ENCODE peak calls at places on chromosomes 13 and 19, in four cellular contexts. D is psoas muscle, O is heart right ventricle, A is tibial nerve. Y is an unnamed sample.

GRCh38 chr19:805600-806550 is 8.6 kb downstream of the PTBP1 start:
- DNase-seq in D (no peak), O (no peak), A (no peak), Y (no peak)

GRCh38 chr13:38897521-38897920 is 93.1 kb downstream of the STOML3 start:
- DNase-seq in D (no peak), O (no peak), A (no peak), Y (no peak)

GRCh38 chr19:30406220-30406944 is 34.2 kb downstream of the ZNF536 start:
- DNase-seq in D (no peak), O (peak), A (no peak), Y (peak)

GRCh38 chr19:53007200-53008054 is 6.3 kb upstream of the ERVV-1 start:
- DNase-seq in D (no peak), O (no peak), A (no peak), Y (no peak)

GRCh38 chr19:10686661-10687517 is 14.3 kb upstream of the QTRT1 start:
- DNase-seq in D (no peak), O (peak), A (no peak), Y (no peak)

GRCh38 chr13:35771898-35772297 is 295.4 kb upstream of the MAB21L1 start:
- DNase-seq in D (no peak), O (no peak), A (no peak), Y (no peak)

GRCh38 chr13:53159439-53159838 is 130.8 kb downstream of the OLFM4 start:
- DNase-seq in D (no peak), O (no peak), A (no peak), Y (no peak)

GRCh38 chr19:49497790-49498106 is 1.5 kb downstream of the RPS11 start:
- DNase-seq in D (no peak), O (no peak), A (no peak), Y (no peak)

GRCh38 chr13:114054269-114054668 is 78.2 kb downstream of the RASA3 start:
- DNase-seq in D (no peak), O (no peak), A (no peak), Y (no peak)

GRCh38 chr19:33414667-33415605 is 41.4 kb downstream of the CEBPG start:
- DNase-seq in D (no peak), O (no peak), A (no peak), Y (no peak)

GRCh38 chr13:113419531-113420183 is 33.6 kb downstream of the ADPRHL1 start:
- DNase-seq in D (no peak), O (no peak), A (no peak), Y (no peak)

GRCh38 chr13:39224841-39225240 is 186.6 kb downstream of the NHLRC3 start:
- DNase-seq in D (no peak), O (no peak), A (no peak), Y (no peak)

GRCh38 chr13:99385940-99386339 is 78.7 kb upstream of the GPR183 start:
- DNase-seq in D (no peak), O (no peak), A (no peak), Y (peak)

GRCh38 chr13:97256343-97256783 is 34.2 kb downstream of the MBNL2 start:
- DNase-seq in D (no peak), O (no peak), A (no peak), Y (no peak)

GRCh38 chr19:1566392-1567115 is 1.6 kb downstream of the MEX3D start:
- DNase-seq in D (peak), O (peak), A (peak), Y (no peak)

GRCh38 chr19:40585677-40586422 is 9.2 kb downstream of the SHKBP1 start:
- DNase-seq in D (no peak), O (no peak), A (no peak), Y (no peak)

GRCh38 chr19:33156354-33156753 is 24.4 kb downstream of the WDR88 start:
- DNase-seq in D (no peak), O (no peak), A (no peak), Y (no peak)

GRCh38 chr13:71869274-71869673 is 2.3 kb upstream of the DACH1 start:
- DNase-seq in D (no peak), O (no peak), A (no peak), Y (no peak)

GRCh38 chr19:29509456-29509855 is 16.3 kb upstream of the VSTM2B start:
- DNase-seq in D (no peak), O (no peak), A (no peak), Y (no peak)

GRCh38 chr19:10271543-10272086 is 695 bp downstream of the ICAM1 start:
- DNase-seq in D (no peak), O (no peak), A (no peak), Y (no peak)

GRCh38 chr13:93226623-93227279 is at the start of gene GPC6:
- DNase-seq in D (no peak), O (no peak), A (peak), Y (no peak)

GRCh38 chr19:11781295-11782057 is 14.7 kb downstream of the ZNF441 start:
- DNase-seq in D (no peak), O (no peak), A (no peak), Y (no peak)

GRCh38 chr13:92196566-92197256 is 798.3 kb downstream of the GPC5 start:
- DNase-seq in D (no peak), O (no peak), A (no peak), Y (no peak)

GRCh38 chr13:98606296-98606695 is 29.4 kb upstream of the STK24 start:
- DNase-seq in D (peak), O (no peak), A (no peak), Y (no peak)

GRCh38 chr13:24253520-24254150 is 55.7 kb upstream of the C1QTNF9 start:
- DNase-seq in D (no peak), O (no peak), A (no peak), Y (no peak)

GRCh38 chr13:32125221-32125621 is 93.6 kb downstream of the FRY start:
- DNase-seq in D (no peak), O (peak), A (no peak), Y (peak)

GRCh38 chr13:27170521-27171243 is 929 bp downstream of the USP12 start:
- DNase-seq in D (peak), O (peak), A (no peak), Y (no peak)

GRCh38 chr13:37716796-37717195 is 118.2 kb upstream of the POSTN start:
- DNase-seq in D (no peak), O (no peak), A (no peak), Y (no peak)
- H3K4me3 ChIP-seq in D (no peak), O (no peak), A (no peak), Y (no peak)

DNA sequence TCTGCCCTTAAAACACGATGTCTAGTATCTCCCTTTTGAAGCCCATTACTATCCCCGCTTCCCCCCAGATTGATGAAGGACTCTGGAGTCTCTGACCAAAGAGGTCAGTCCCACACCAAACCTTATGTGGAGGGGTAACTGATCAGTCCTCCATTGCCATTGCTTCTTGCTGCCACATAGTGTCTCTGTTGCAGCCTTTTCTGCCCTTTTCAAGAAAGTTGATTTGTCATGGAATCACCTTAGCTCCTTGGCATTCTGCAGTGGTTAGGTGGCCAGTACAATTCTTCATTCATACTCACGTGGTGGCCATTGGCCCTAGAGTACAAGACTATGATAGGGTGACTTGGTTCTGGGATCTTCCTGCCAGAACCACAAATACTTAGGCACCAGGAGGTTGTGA is 8.4 kb upstream of the HTR2A start:
- DNase-seq in D (no peak), O (no peak), A (no peak), Y (no peak)
- TF ChIP-seq CTCF in D (no peak), O (no peak), A (no peak), Y (no peak)

DNA sequence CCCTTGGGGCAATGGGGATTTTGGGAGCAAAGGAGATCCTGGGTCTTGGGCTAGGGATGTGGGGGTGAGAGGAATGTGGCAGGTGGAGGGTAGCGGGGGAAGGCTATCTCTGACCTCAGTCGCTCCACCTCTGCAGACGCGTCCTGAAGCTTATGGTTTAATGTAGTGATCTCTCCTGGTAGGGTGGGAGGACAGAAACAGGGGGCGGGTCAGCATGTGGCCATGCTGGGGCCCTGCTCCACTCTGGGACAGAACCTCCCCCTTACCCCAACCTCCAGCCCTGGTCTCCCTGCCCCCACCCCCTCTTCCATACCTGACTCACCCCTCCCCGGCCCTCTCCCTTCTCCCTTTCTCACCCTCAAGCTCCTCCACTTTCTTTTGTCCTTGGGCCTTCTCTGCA is 1.4 kb downstream of the BST2 start:
- DNase-seq in D (no peak), O (no peak), A (no peak), Y (no peak)
- H3K4me3 ChIP-seq in D (peak), O (peak), A (peak), Y (no peak)

GRCh38 chr13:43572601-43573360 is 214.0 kb downstream of the ENOX1 start:
- DNase-seq in D (no peak), O (no peak), A (no peak), Y (no peak)

GRCh38 chr13:43574601-43575000 is 212.2 kb downstream of the ENOX1 start:
- DNase-seq in D (no peak), O (no peak), A (no peak), Y (no peak)

GRCh38 chr13:43573787-43574562 is 212.8 kb downstream of the ENOX1 start:
- DNase-seq in D (no peak), O (no peak), A (no peak), Y (no peak)

GRCh38 chr13:43569688-43570087 is 217.1 kb downstream of the ENOX1 start:
- DNase-seq in D (no peak), O (no peak), A (no peak), Y (no peak)

GRCh38 chr13:43573361-43573740 is 213.4 kb downstream of the ENOX1 start:
- DNase-seq in D (no peak), O (no peak), A (no peak), Y (no peak)
- TF ChIP-seq CTCF in D (no peak), O (no peak), A (no peak), Y (no peak)

GRCh38 chr19:3027981-3028304 is 1.1 kb downstream of the TLE2 start:
- DNase-seq in D (no peak), O (no peak), A (no peak), Y (no peak)
- H3K4me3 ChIP-seq in D (peak), O (peak), A (peak), Y (no peak)

DNA sequence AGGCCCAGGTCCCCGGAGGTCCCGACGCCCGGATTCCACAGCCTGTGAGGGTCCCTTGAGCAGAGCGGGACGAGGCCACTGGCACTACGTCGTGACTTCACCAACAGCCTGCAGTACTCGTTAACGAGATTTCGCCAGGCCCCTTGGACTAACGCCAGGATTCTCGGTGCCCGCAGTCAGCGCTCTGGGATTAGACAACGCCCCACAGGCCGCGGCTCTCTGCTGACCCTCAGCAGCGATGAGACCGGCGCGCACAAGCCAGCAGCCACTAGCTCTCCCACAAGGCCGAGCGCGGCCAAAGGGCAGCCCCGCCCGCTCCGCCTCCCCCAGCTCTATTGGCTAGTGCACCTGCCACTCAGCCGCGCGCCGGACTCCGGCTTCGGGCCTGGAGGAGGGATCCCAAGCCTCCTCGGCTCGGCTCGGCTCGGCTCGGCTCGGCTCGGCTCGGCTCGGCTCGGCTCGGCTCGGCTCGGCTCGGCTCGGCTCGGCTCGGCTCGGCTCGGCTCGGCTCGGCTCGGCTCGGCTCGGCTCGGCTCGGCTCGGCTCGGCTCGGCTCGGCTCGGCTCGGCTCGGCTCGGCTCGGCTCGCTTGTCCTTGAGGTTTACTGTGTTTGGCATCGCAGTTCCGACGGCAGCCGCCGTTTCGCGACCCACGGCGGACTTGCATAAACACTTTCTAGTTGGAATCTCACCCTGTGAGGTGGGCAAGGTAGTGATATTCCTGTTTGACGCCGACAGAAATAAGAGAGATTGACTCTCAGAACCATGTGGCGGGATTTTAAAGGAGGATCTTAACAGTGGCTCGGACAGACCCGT is 231.7 kb upstream of the SERP2 start:
- DNase-seq in D (peak), O (peak), A (peak), Y (peak)
- TF ChIP-seq CTCF in D (no peak), O (no peak), A (no peak), Y (no peak)

GRCh38 chr19:38715540-38715939 is 28.7 kb downstream of the CAPN12 start:
- DNase-seq in D (no peak), O (peak), A (no peak), Y (no peak)
- H3K4me3 ChIP-seq in D (no peak), O (no peak), A (no peak), Y (no peak)

GRCh38 chr13:73956795-73957408 is 177.3 kb downstream of the KLF12 start:
- DNase-seq in D (no peak), O (no peak), A (no peak), Y (no peak)
- TF ChIP-seq CTCF in D (no peak), O (no peak), A (no peak), Y (no peak)

GRCh38 chr19:17409990-17410389 is 4.6 kb upstream of the BST2 start:
- DNase-seq in D (no peak), O (no peak), A (no peak), Y (no peak)

GRCh38 chr19:17404621-17405249 is 695 bp downstream of the BST2 start:
- DNase-seq in D (no peak), O (no peak), A (no peak), Y (no peak)

GRCh38 chr19:17405250-17406038 is at the start of gene BST2:
- DNase-seq in D (peak), O (peak), A (peak), Y (no peak)

GRCh38 chr19:17406039-17406886 is 833 bp upstream of the BST2 start:
- DNase-seq in D (no peak), O (no peak), A (no peak), Y (no peak)

DNA sequence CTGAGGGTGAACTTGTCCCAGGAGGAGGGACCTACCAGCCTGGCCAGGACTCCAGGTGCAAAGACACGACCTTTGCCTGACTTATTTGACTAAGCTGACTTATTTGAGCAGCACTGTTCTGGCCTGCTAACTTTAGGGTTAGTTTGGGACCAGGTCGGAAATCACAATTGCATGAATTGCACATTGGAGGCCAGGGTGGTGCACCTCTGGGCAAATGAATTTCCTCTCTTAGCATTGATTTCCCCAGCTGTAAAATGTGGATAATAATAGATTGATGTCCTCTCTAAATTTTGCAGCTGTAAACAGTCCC is 1.4 kb upstream of the BST2 start:
- DNase-seq in D (no peak), O (no peak), A (no peak), Y (no peak)
- H3K4me3 ChIP-seq in D (peak), O (peak), A (no peak), Y (no peak)